ENCODE peak calls at places on chromosomes 13 and 19, in five cellular contexts. M is neuronal stem cell, W is mesenchymal stem cell, Y is H9, P is H1. Q is an unnamed sample. For H3K9me3, the result is how much of the 10 kb centered on the place peaks cover.

GRCh38 chr19:2129022-2129421 is 22.3 kb downstream of the AP3D1 start:
- DNase-seq in M (no peak), W (no peak), P (no peak), Y (no peak), Q (no peak)

GRCh38 chr19:21434516-21434915 is 37.6 kb downstream of the ZNF493 start:
- DNase-seq in P (no peak), M (no peak), Y (no peak), W (no peak), Q (no peak)

GRCh38 chr13:112752711-112753541 is 63.1 kb downstream of the ATP11A start:
- DNase-seq in M (no peak), Y (no peak), W (no peak), P (no peak), Q (peak)

GRCh38 chr13:38921081-38921480 is 69.5 kb downstream of the STOML3 start:
- DNase-seq in W (no peak), Y (no peak), P (no peak), M (no peak), Q (no peak)

GRCh38 chr13:25687622-25688225 is 315.9 kb downstream of the ATP8A2 start:
- DNase-seq in P (no peak), Y (no peak), M (no peak), W (no peak), Q (no peak)

GRCh38 chr13:31904941-31905824 is 126.4 kb upstream of the FRY start:
- DNase-seq in P (no peak), M (no peak), W (no peak), Y (no peak), Q (peak)

GRCh38 chr13:113393226-113393571 is 29.3 kb upstream of the GRTP1 start:
- DNase-seq in M (no peak), Y (no peak), P (no peak), W (no peak), Q (no peak)

GRCh38 chr13:114104626-114105350 is 27.6 kb downstream of the RASA3 start:
- DNase-seq in Y (no peak), W (no peak), P (no peak), M (no peak), Q (no peak)

GRCh38 chr13:40149611-40150283 is 494.3 kb downstream of the COG6 start:
- DNase-seq in P (no peak), Y (no peak), W (peak), M (no peak), Q (no peak)

GRCh38 chr19:2476451-2477140 is 669 bp downstream of the GADD45B start:
- DNase-seq in M (no peak), Y (no peak), P (peak), W (peak), Q (peak)

GRCh38 chr13:101706651-101707050 is 254.2 kb downstream of the ITGBL1 start:
- DNase-seq in P (no peak), M (no peak), W (peak), Y (no peak), Q (no peak)

GRCh38 chr13:107351305-107351704 is 783.4 kb upstream of the ARGLU1 start:
- DNase-seq in Y (no peak), W (no peak), M (no peak), P (no peak), Q (no peak)

GRCh38 chr19:51572415-51572814 is 1.3 kb downstream of the ZNF175 start:
- DNase-seq in M (no peak), P (no peak), W (peak), Y (no peak), Q (no peak)

GRCh38 chr19:47309038-47309437 is 623 bp upstream of the C5AR1 start:
- DNase-seq in M (no peak), W (no peak), Y (no peak), P (no peak), Q (no peak)

GRCh38 chr19:8132858-8133458 is 16.4 kb downstream of the FBN3 start:
- DNase-seq in W (no peak), P (no peak), M (no peak), Y (no peak), Q (no peak)
- H2BK12ac ChIP-seq in W (no peak), P (no peak), M (peak), Y (no peak), Q (no peak)

GRCh38 chr19:45882652-45883585 is 3.0 kb downstream of the IRF2BP1 start:
- DNase-seq in M (peak), Y (peak), W (peak), P (peak), Q (peak)

GRCh38 chr19:45883586-45883880 is 2.4 kb downstream of the IRF2BP1 start:
- DNase-seq in M (no peak), W (no peak), Y (no peak), P (no peak), Q (no peak)

GRCh38 chr19:45879971-45880370 is 6.0 kb downstream of the IRF2BP1 start:
- DNase-seq in W (no peak), M (no peak), P (no peak), Y (no peak), Q (no peak)

GRCh38 chr19:45881082-45881908 is 4.6 kb downstream of the IRF2BP1 start:
- DNase-seq in Y (no peak), M (no peak), P (no peak), W (no peak), Q (no peak)

GRCh38 chr19:45881909-45882528 is 3.9 kb downstream of the IRF2BP1 start:
- DNase-seq in M (no peak), Y (peak), P (peak), W (no peak), Q (no peak)
- H3K4ac ChIP-seq in M (no peak), Y (no peak), P (peak), W (no peak), Q (peak)

GRCh38 chr19:58217069-58217481 is 11.6 kb upstream of the ZNF544 start:
- DNase-seq in M (no peak), Y (peak), W (no peak), P (no peak), Q (no peak)
- H3K9me3 ChIP-seq in M (half or more), Y (under half), W (half or more), P (under half), Q (under half)

GRCh38 chr13:65756071-65756671 is 1474.0 kb downstream of the PCDH9 start:
- DNase-seq in Y (no peak), W (no peak), P (no peak), M (no peak), Q (no peak)
- H2BK12ac ChIP-seq in Y (no peak), W (no peak), P (no peak), M (no peak), Q (no peak)

Q was measured in trophoblast cell.